ENCODE peak calls at places on chromosomes 3 and 15, in seven cellular contexts. F is body of pancreas, P is esophagus muscularis mucosa, D is IMR-90, J is A549, A is right lobe of liver, Y is thyroid gland. K is an unnamed sample.

GRCh38 chr3:46933261-46933660 is 43.3 kb downstream of the CCDC12 start:
- DNase-seq in D (no peak), F (no peak), P (no peak), J (no peak), Y (no peak), A (no peak), K (no peak)

GRCh38 chr3:31699309-31699953 is 166.7 kb downstream of the STT3B start:
- DNase-seq in A (no peak), F (no peak), P (no peak), D (no peak), J (peak), Y (no peak), K (no peak)

GRCh38 chr15:76994971-76995945 is at the start of gene PSTPIP1:
- DNase-seq in Y (no peak), F (peak), D (no peak), P (no peak), J (no peak), A (peak), K (peak)

GRCh38 chr15:61410656-61411055 is 181.6 kb upstream of the RORA start:
- DNase-seq in F (no peak), Y (no peak), P (no peak), D (peak), J (no peak), A (no peak), K (no peak)

GRCh38 chr15:93118904-93119303 is 29.9 kb upstream of the RGMA start:
- DNase-seq in F (no peak), Y (no peak), P (no peak), J (no peak), A (no peak), D (no peak), K (no peak)

GRCh38 chr3:7876741-7877297 is 624.8 kb upstream of the LMCD1 start:
- DNase-seq in D (no peak), J (no peak), A (no peak), P (no peak), F (no peak), Y (no peak), K (no peak)

GRCh38 chr15:63049747-63050439 is 7.3 kb downstream of the TPM1 start:
- DNase-seq in P (no peak), A (no peak), D (no peak), J (no peak), Y (no peak), F (no peak), K (no peak)

GRCh38 chr3:128922804-128923459 is 43.5 kb downstream of the ACAD9 start:
- DNase-seq in A (peak), P (no peak), Y (no peak), F (no peak), J (no peak), D (no peak), K (peak)

GRCh38 chr3:12965999-12966846 is 107.0 kb downstream of the IQSEC1 start:
- DNase-seq in Y (no peak), P (no peak), F (no peak), J (no peak), D (no peak), A (no peak), K (no peak)

GRCh38 chr15:63892794-63893441 is 59.2 kb upstream of the HERC1 start:
- DNase-seq in F (no peak), J (no peak), A (no peak), D (no peak), Y (peak), P (no peak), K (peak)

GRCh38 chr15:39672666-39673065 is 91.8 kb downstream of the THBS1 start:
- DNase-seq in A (no peak), Y (no peak), P (no peak), D (no peak), J (no peak), F (no peak), K (no peak)

GRCh38 chr3:126880898-126881297 is 102.0 kb upstream of the PLXNA1 start:
- DNase-seq in F (no peak), A (no peak), J (no peak), Y (no peak), P (no peak), D (no peak), K (no peak)

GRCh38 chr15:73464602-73465001 is 21.6 kb downstream of the REC114 start:
- DNase-seq in A (no peak), Y (no peak), J (peak), D (no peak), P (no peak), F (no peak), K (no peak)

GRCh38 chr3:161035711-161036110 is 69.4 kb downstream of the B3GALNT1 start:
- DNase-seq in A (no peak), J (no peak), Y (no peak), F (no peak), P (no peak), D (no peak), K (no peak)

GRCh38 chr3:45684327-45684892 is 4.8 kb upstream of the SACM1L start:
- DNase-seq in F (no peak), P (peak), A (no peak), D (no peak), J (no peak), Y (peak), K (no peak)

GRCh38 chr3:136251511-136251910 is 1.4 kb downstream of the PCCB start:
- DNase-seq in Y (no peak), J (no peak), A (peak), D (no peak), P (no peak), F (peak), K (no peak)

GRCh38 chr15:95603802-95604201 is 726.7 kb upstream of the NR2F2 start:
- DNase-seq in D (peak), F (no peak), J (no peak), A (no peak), P (no peak), Y (no peak), K (no peak)

GRCh38 chr3:159866201-159866746 is 122.4 kb upstream of the IL12A start:
- DNase-seq in Y (no peak), P (no peak), A (no peak), J (no peak), F (no peak), D (no peak), K (no peak)

GRCh38 chr15:57444877-57445513 is 68.7 kb downstream of the CGNL1 start:
- DNase-seq in Y (peak), P (no peak), F (no peak), J (no peak), D (no peak), A (no peak), K (no peak)

GRCh38 chr3:196694202-196694638 is 17.8 kb downstream of the CEP19 start:
- DNase-seq in J (peak), Y (no peak), P (no peak), F (no peak), D (peak), A (no peak), K (no peak)

GRCh38 chr15:52417501-52417900 is 111.2 kb downstream of the MYO5A start:
- DNase-seq in J (no peak), F (no peak), Y (no peak), A (no peak), P (no peak), D (peak), K (no peak)

GRCh38 chr3:4528802-4529201 is 35.7 kb downstream of the ITPR1 start:
- DNase-seq in P (no peak), A (no peak), F (no peak), D (no peak), J (no peak), Y (no peak), K (no peak)

GRCh38 chr3:99532246-99532645 is 106.1 kb upstream of the COL8A1 start:
- DNase-seq in J (peak), D (peak), F (peak), A (no peak), P (no peak), Y (peak), K (peak)

GRCh38 chr15:83767786-83768185 is 113.9 kb downstream of the ADAMTSL3 start:
- DNase-seq in P (no peak), Y (no peak), J (no peak), D (peak), A (no peak), F (no peak), K (no peak)

GRCh38 chr15:39942101-39942752 is 8.3 kb downstream of the EIF2AK4 start:
- DNase-seq in A (no peak), D (peak), F (no peak), P (no peak), Y (no peak), J (no peak), K (no peak)

GRCh38 chr3:188956839-188957489 is 214.8 kb upstream of the TPRG1 start:
- DNase-seq in F (peak), D (peak), P (no peak), J (peak), A (no peak), Y (no peak), K (no peak)

GRCh38 chr3:172103724-172104123 is 64.3 kb downstream of the FNDC3B start:
- DNase-seq in A (no peak), J (no peak), D (peak), F (no peak), Y (peak), P (no peak), K (no peak)
- H3K27ac ChIP-seq in A (peak), J (peak), D (no peak), F (no peak), Y (peak), P (no peak), K (no peak)

GRCh38 chr3:42804113-42804830 is at the start of gene HIGD1A:
- DNase-seq in P (peak), J (peak), D (peak), A (peak), F (peak), Y (peak), K (peak)
- TF ChIP-seq POLR2A in P (peak), J (peak), D (peak), A (peak), F (peak), Y (peak), K (peak)

GRCh38 chr15:98667521-98668179 is 19.3 kb downstream of the IGF1R start:
- DNase-seq in J (no peak), A (no peak), Y (peak), F (no peak), P (no peak), D (no peak), K (no peak)

GRCh38 chr15:98666841-98667240 is 18.5 kb downstream of the IGF1R start:
- DNase-seq in P (no peak), F (no peak), J (no peak), Y (no peak), A (no peak), D (no peak), K (no peak)

GRCh38 chr15:98671060-98672008 is 23.0 kb downstream of the IGF1R start:
- DNase-seq in A (no peak), D (peak), P (no peak), F (no peak), Y (no peak), J (no peak), K (no peak)

GRCh38 chr15:98668566-98669308 is 20.4 kb downstream of the IGF1R start:
- DNase-seq in D (peak), P (no peak), F (no peak), Y (no peak), A (no peak), J (no peak), K (no peak)

GRCh38 chr15:98669638-98670037 is 21.3 kb downstream of the IGF1R start:
- DNase-seq in J (no peak), P (no peak), A (no peak), D (no peak), F (no peak), Y (no peak), K (no peak)
- H3K27ac ChIP-seq in J (peak), P (no peak), A (no peak), D (peak), F (no peak), Y (peak), K (no peak)

DNA sequence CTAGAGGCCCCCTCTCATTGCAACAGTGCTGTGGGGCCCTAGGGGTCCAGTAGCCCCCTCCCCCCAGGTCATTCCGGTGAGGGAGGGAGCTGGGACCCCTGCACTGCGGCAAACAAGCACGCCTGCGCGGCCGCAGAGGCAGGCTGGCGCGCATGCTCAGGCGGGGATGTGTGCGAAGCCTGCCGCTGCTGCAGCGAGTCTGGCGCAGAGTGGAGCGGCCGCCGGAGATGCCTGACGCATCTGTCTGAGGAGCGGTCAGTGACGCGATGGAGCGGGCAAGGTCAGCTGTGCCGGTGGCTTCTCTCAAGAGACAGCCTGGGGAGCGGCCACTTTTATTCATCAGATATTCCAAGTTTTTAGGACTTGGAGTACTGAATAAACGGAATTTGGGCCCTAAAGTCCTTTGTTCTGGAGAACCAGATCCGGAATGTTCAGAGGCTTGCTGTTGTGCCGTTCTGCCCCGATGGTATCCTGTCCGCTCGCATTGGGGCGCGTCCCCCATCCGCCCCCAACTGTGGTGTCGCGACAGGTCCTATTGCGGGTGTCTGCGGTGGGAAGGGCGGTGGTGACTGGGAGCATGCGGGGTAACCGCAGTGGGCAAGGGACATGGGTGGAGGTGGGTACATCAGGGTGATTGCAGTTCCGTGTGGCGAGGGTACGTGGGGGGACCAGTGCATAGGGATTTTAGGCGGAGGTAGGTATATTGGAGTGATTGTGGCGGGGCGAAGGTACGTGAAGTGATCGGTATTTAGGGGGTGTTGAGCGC is at the start of the genes SNRPN and SNURF:
- DNase-seq in A (peak), F (peak), J (peak), Y (peak), D (peak), P (no peak), K (peak)
- TF ChIP-seq POLR2A in A (peak), F (peak), J (peak), Y (peak), D (peak), P (peak), K (peak)

GRCh38 chr3:167166012-167166411 is 214.1 kb downstream of the ZBBX start:
- DNase-seq in F (no peak), D (no peak), Y (no peak), A (no peak), J (no peak), P (no peak), K (no peak)
- H3K27ac ChIP-seq in F (no peak), D (no peak), Y (no peak), A (no peak), J (no peak), P (no peak), K (no peak)

DNA sequence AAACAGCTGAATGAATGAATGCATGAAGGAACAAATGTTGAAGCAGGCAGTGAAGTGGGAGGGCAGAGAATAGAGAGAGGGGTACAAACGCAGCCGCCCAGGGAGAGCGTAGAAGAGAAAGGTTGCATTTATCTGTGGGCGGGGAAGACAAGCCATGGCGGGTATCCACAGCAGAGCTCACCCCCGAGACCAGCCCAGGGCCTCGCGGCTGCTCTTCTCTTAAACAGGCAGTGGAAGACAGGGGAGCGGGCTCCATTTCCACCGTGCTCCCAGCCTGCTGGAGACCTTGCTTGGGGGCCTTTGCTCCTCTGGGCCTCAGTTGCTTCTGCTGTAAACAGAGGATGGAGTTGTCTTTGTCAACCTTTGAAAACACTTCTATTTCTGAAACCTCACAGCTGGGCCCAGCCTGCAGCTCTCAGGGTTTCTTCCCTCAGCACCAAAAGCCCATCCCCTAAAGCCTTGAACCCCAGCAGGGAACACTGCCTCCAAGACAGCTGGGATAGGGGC is 259.5 kb downstream of the UACA start:
- DNase-seq in P (no peak), F (no peak), Y (no peak), A (no peak), J (no peak), D (no peak), K (no peak)
- TF ChIP-seq POLR2A in P (no peak), F (no peak), Y (no peak), A (no peak), J (no peak), D (no peak), K (no peak)

DNA sequence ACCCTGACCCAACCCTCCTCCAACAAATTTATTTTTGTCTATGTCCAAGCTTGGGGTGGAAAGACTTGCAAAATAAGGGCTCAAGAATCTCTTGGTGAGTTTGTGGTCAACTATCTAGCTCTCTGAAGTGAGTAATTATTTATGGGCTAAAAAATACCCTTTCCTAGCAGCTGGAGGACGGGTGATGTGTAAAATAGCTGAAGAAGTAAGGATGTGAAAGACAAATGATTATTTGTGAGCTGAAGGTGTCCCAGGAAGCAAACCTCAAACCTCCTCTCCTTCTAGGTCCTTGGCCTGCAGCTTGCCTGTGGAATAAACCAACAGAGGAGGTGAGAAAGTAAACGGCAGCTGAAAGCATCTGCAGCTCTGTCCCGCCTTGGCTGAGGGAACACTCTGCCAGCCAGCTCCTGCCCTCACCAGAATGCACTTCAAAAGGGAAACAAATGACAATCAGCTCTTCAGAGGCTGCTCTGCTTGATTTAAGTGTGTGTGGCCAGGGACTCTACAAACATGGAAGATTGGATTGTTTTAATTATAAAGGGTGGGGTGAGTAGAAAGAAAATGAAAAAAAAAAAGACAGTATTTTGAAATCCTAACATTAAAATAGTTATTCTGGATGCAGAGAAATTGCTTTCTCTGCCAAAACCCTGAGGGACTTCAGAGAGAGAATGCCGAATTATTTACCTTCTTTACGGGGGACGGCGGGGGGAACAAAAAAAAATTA is 60.3 kb downstream of the TM4SF4 start:
- DNase-seq in A (no peak), P (no peak), D (peak), J (peak), Y (peak), F (peak), K (no peak)
- H3K27ac ChIP-seq in A (no peak), P (peak), D (peak), J (peak), Y (peak), F (no peak), K (peak)